ENCODE peak calls at places on chromosomes 11 and 22, in ten cellular contexts. O, E, U, K, I, F, L, H, D and N are unnamed samples.
A peak's percentile ranks its signal among the peaks of the same experiment; 100 is the strongest.

GRCh38 chr11:108926522-108927380 is 261.9 kb downstream of the DDX10 start:
- DNase-seq in E (no peak), U (no peak), I (no peak), O (no peak), H (no peak), F (no peak), L (no peak), K (no peak), D (no peak), N (no peak)

GRCh38 chr11:101390539-101390938 is 193.3 kb downstream of the TRPC6 start:
- DNase-seq in H (no peak), U (no peak), D (no peak), O (no peak), F (no peak), E (no peak), I (no peak), L (no peak), K (no peak), N (no peak)

GRCh38 chr11:65440831-65441499 is 18.4 kb downstream of the NEAT1 start:
- DNase-seq in F (peak; percentile 86), K (no peak), U (no peak), H (no peak), L (peak; percentile 58), E (no peak), I (no peak), O (no peak), D (no peak), N (no peak)

GRCh38 chr11:13897606-13898276 is 64.8 kb upstream of the SPON1 start:
- DNase-seq in L (no peak), F (no peak), K (no peak), E (no peak), O (no peak), D (no peak), U (no peak), I (no peak), H (no peak), N (no peak)

GRCh38 chr11:114273890-114274635 is 22.1 kb upstream of the NNMT start:
- DNase-seq in L (no peak), O (no peak), I (no peak), K (no peak), U (no peak), E (no peak), H (no peak), F (no peak), D (no peak), N (no peak)

GRCh38 chr11:12125609-12126149 is 15.3 kb downstream of the MICAL2 start:
- DNase-seq in L (no peak), F (no peak), H (no peak), E (no peak), K (no peak), U (peak; percentile 41), D (no peak), O (peak; percentile 59), I (no peak), N (no peak)

GRCh38 chr11:20671856-20672546 is 2.6 kb downstream of the NELL1 start:
- DNase-seq in H (peak; percentile 38), E (no peak), O (no peak), D (no peak), L (no peak), U (no peak), F (no peak), I (no peak), K (no peak), N (peak; percentile 38)

GRCh38 chr11:19242184-19242932 is 1.6 kb upstream of the E2F8 start:
- DNase-seq in F (no peak), K (peak; percentile 30), D (peak; percentile 16), E (peak; percentile 34), I (peak; percentile 19), O (no peak), L (no peak), H (peak; percentile 34), U (peak; percentile 11), N (peak; percentile 34)

GRCh38 chr11:121153472-121153871 is 52.4 kb downstream of the TECTA start:
- DNase-seq in H (no peak), K (no peak), I (no peak), L (no peak), D (no peak), F (no peak), U (peak; percentile 7), E (no peak), O (no peak), N (no peak)

GRCh38 chr11:96122601-96123044 is 198.7 kb upstream of the MTMR2 start:
- DNase-seq in K (no peak), F (no peak), O (no peak), H (no peak), D (no peak), U (no peak), L (no peak), E (no peak), I (no peak), N (no peak)

GRCh38 chr11:5596611-5597201 is at the start of gene TRIM6:
- DNase-seq in E (peak; percentile 54), K (peak; percentile 43), H (peak; percentile 42), D (peak; percentile 47), F (peak; percentile 11), O (peak; percentile 36), U (peak; percentile 14), I (peak; percentile 39), L (peak; percentile 67), N (peak; percentile 49)

GRCh38 chr11:15707971-15708370 is 593.2 kb downstream of the INSC start:
- DNase-seq in E (peak; percentile 34), F (no peak), K (peak; percentile 53), U (no peak), H (no peak), O (peak; percentile 50), L (no peak), D (no peak), I (no peak), N (no peak)

GRCh38 chr11:65316311-65316978 is 1.8 kb downstream of the CDC42EP2 start:
- DNase-seq in K (peak; percentile 36), F (no peak), U (no peak), L (peak; percentile 87), I (no peak), E (peak; percentile 52), O (no peak), D (peak; percentile 27), H (no peak), N (no peak)

GRCh38 chr11:112507281-112507680 is 246.6 kb upstream of the PLET1 start:
- DNase-seq in H (no peak), L (no peak), F (no peak), K (no peak), D (no peak), O (no peak), E (no peak), I (no peak), U (no peak), N (no peak)

DNA sequence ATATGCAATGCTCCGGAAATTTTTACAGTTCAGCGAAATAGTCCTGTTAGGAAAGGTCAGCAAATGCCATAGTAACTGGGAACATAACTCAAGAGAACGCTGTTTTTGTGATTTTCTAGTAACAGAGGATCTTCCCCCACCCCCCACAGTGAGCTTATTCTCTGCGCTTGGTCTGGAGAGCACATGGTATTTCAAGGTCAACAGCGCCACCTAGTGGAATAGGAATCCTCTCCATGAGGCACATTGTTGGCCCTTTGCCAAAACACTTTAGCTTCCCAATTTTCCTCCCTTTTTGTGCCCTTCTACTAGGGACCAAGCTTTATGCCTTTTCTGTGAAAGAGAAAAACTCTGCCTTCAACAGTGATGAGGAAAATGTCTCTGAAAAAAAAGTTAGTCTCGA is 13.2 kb upstream of the OR4C12 start:
- DNase-seq in I (peak; percentile 21), U (peak; percentile 52), H (no peak), D (peak; percentile 13), K (peak; percentile 40), O (peak; percentile 26), E (peak; percentile 38), L (no peak), F (no peak), N (no peak)
- TF ChIP-seq CTCF in I (peak; percentile 57), U (peak; percentile 70), H (peak; percentile 43), D (peak; percentile 50), K (no peak), O (peak; percentile 30), E (no peak), L (peak; percentile 56), F (peak; percentile 53), N (no peak)

GRCh38 chr11:86194998-86195397 is 49.6 kb upstream of the EED start:
- DNase-seq in I (no peak), O (no peak), H (no peak), U (no peak), D (no peak), F (no peak), K (no peak), E (no peak), L (no peak), N (no peak)
- TF ChIP-seq CTCF in I (no peak), O (no peak), H (no peak), U (no peak), D (no peak), F (no peak), K (no peak), E (no peak), L (no peak), N (no peak)

GRCh38 chr11:35387341-35387982 is 31.9 kb downstream of the SLC1A2 start:
- DNase-seq in L (no peak), O (no peak), H (no peak), I (no peak), D (no peak), U (no peak), K (no peak), F (no peak), E (no peak), N (no peak)
- TF ChIP-seq CTCF in L (no peak), O (no peak), H (no peak), I (no peak), D (no peak), U (no peak), K (no peak), F (peak; percentile 30), E (no peak), N (no peak)

GRCh38 chr22:30947821-30948454 is 20.6 kb downstream of the MORC2 start:
- DNase-seq in H (peak; percentile 37), L (no peak), O (no peak), F (no peak), K (no peak), E (no peak), U (no peak), I (no peak), D (no peak), N (peak; percentile 23)

GRCh38 chr22:30946354-30946753 is 22.2 kb downstream of the MORC2 start:
- DNase-seq in F (no peak), K (no peak), L (no peak), O (no peak), I (no peak), D (no peak), U (no peak), E (no peak), H (no peak), N (no peak)

GRCh38 chr22:30947163-30947820 is 21.3 kb downstream of the MORC2 start:
- DNase-seq in L (peak; percentile 69), H (no peak), K (peak; percentile 25), I (peak; percentile 67), F (no peak), E (no peak), D (peak; percentile 59), O (no peak), U (no peak), N (no peak)

GRCh38 chr22:30949934-30950660 is 18.5 kb downstream of the MORC2 start:
- DNase-seq in O (no peak), U (no peak), E (no peak), H (no peak), D (no peak), I (no peak), L (no peak), F (no peak), K (no peak), N (no peak)

DNA sequence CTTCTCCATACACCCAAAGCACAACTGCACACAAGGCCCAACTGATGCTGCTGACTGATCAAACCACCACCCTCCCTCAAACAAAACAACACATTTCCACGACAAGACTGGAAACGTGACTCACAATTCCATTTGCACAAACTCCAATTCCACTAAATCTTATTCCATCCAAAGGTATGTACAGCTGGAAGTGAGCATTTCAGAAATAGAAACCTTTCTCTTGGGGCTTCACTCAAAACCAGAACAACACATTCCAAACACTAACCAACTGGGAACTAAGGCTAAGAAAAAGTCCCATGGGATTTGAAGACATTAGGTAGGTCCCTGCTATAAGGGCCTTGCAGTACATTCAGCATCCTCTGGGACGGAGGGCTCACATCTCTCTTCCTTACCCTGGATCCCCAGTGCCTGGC is 19.6 kb downstream of the MORC2 start:
- DNase-seq in U (no peak), K (no peak), E (no peak), O (no peak), F (no peak), D (no peak), L (no peak), H (no peak), I (no peak), N (no peak)
- TF ChIP-seq CTCF in U (no peak), K (no peak), E (no peak), O (no peak), F (no peak), D (no peak), L (no peak), H (no peak), I (no peak), N (no peak)